ENCODE peak calls at places on chromosomes 6 and 20, in ten cellular contexts. R is T follicular helper cell; G is HCEC 1CT; I is heart right ventricle; A is mesendoderm; H is activated CD4-positive, alpha-beta T cell treated with anti-CD3 and anti-CD28 coated beads for 36 hours; S is fibroblast of gingiva; P is stimulated activated CD4-positive, alpha-beta T cell treated with anti-CD3 and anti-CD28 coated beads, Interleukin-2, amount 100 ng/mL, for 48 hours; O is fibroblast of mammary gland; N is BJ. B is an unnamed sample.

GRCh38 chr6:19789100-19789805 is 47.9 kb upstream of the ID4 start:
- DNase-seq in H (no peak), O (no peak), R (no peak), G (no peak), I (no peak), A (no peak), N (no peak), S (no peak), P (no peak), B (no peak)

GRCh38 chr6:795046-795445 is 102.1 kb upstream of the EXOC2 start:
- DNase-seq in R (no peak), H (no peak), P (no peak), O (no peak), S (no peak), A (no peak), G (no peak), I (no peak), N (no peak), B (no peak)

GRCh38 chr6:44020664-44021425 is 106.4 kb downstream of the MRPL14 start:
- DNase-seq in P (no peak), N (no peak), O (no peak), A (no peak), H (no peak), R (no peak), I (no peak), S (no peak), G (no peak), B (no peak)

GRCh38 chr6:119339941-119340456 is 9.6 kb downstream of the MAN1A1 start:
- DNase-seq in O (no peak), N (no peak), R (no peak), S (no peak), P (no peak), I (no peak), A (no peak), H (no peak), G (no peak), B (no peak)

GRCh38 chr6:170230520-170231390 is 60.1 kb downstream of the DLL1 start:
- DNase-seq in I (peak), H (no peak), R (no peak), O (no peak), P (no peak), A (no peak), N (no peak), S (no peak), G (no peak), B (no peak)

GRCh38 chr6:155400022-155400965 is 55.3 kb downstream of the NOX3 start:
- DNase-seq in G (no peak), H (no peak), S (no peak), A (no peak), R (no peak), N (no peak), P (no peak), I (no peak), O (peak), B (no peak)

GRCh38 chr6:43949451-43950110 is 177.7 kb downstream of the MRPL14 start:
- DNase-seq in O (no peak), G (no peak), N (no peak), I (no peak), P (no peak), H (no peak), R (no peak), A (no peak), S (no peak), B (no peak)

GRCh38 chr6:13229205-13230085 is 98.9 kb downstream of the TBC1D7 start:
- DNase-seq in P (peak), N (no peak), I (no peak), R (no peak), S (peak), G (no peak), H (peak), O (no peak), A (peak), B (no peak)

GRCh38 chr20:20793570-20793969 is 81.1 kb upstream of the RALGAPA2 start:
- DNase-seq in P (no peak), I (no peak), H (no peak), R (no peak), G (no peak), O (no peak), N (no peak), A (peak), S (no peak), B (no peak)

GRCh38 chr6:160226118-160226541 is 32.5 kb downstream of the SLC22A2 start:
- DNase-seq in N (no peak), R (no peak), O (peak), G (no peak), P (peak), I (no peak), A (peak), H (peak), S (no peak), B (no peak)

B was measured in midbrain.